ENCODE peak calls at places on chromosomes 5 and 9, in eight cellular contexts. One of them, this sample, is unnamed.
A peak's percentile ranks its signal among the peaks of the same experiment; 100 is the strongest.

GRCh38 chr5:57432876-57433275 is 49.7 kb downstream of the ACTBL2 start:
- DNase-seq in upper lobe of left lung: no peak
- DNase-seq in lower lobe of right lung: no peak
- DNase-seq in OCI-LY7: no peak
- DNase-seq in HCT116: peak; percentile 23
- DNase-seq in cardiac muscle cell: no peak
- DNase-seq in aorta: no peak
- DNase-seq in HepG2: peak; percentile 28
- DNase-seq in this sample: no peak

GRCh38 chr9:34098307-34098706 is 28.2 kb downstream of the DCAF12 start:
- DNase-seq in upper lobe of left lung: no peak
- DNase-seq in lower lobe of right lung: no peak
- DNase-seq in OCI-LY7: peak; percentile 88
- DNase-seq in HCT116: no peak
- DNase-seq in cardiac muscle cell: no peak
- DNase-seq in aorta: no peak
- DNase-seq in HepG2: no peak
- DNase-seq in this sample: no peak

GRCh38 chr9:127384016-127384730 is 12.8 kb upstream of the SLC2A8 start:
- DNase-seq in upper lobe of left lung: peak; percentile 3
- DNase-seq in lower lobe of right lung: no peak
- DNase-seq in OCI-LY7: no peak
- DNase-seq in HCT116: no peak
- DNase-seq in cardiac muscle cell: no peak
- DNase-seq in aorta: peak; percentile 63
- DNase-seq in HepG2: no peak
- DNase-seq in this sample: no peak

GRCh38 chr9:76691761-76692313 is 72.4 kb upstream of the PCA3 start:
- DNase-seq in upper lobe of left lung: no peak
- DNase-seq in lower lobe of right lung: no peak
- DNase-seq in OCI-LY7: no peak
- DNase-seq in HCT116: no peak
- DNase-seq in cardiac muscle cell: peak; percentile 23
- DNase-seq in aorta: no peak
- DNase-seq in HepG2: no peak
- DNase-seq in this sample: no peak

GRCh38 chr5:73233053-73233460 is 60.1 kb downstream of the TMEM174 start:
- DNase-seq in upper lobe of left lung: no peak
- DNase-seq in lower lobe of right lung: no peak
- DNase-seq in OCI-LY7: no peak
- DNase-seq in HCT116: no peak
- DNase-seq in cardiac muscle cell: no peak
- DNase-seq in aorta: no peak
- DNase-seq in HepG2: no peak
- DNase-seq in this sample: no peak

GRCh38 chr9:14317667-14318255 is 3.8 kb upstream of the NFIB start:
- DNase-seq in upper lobe of left lung: no peak
- DNase-seq in lower lobe of right lung: no peak
- DNase-seq in OCI-LY7: peak; percentile 62
- DNase-seq in HCT116: no peak
- DNase-seq in cardiac muscle cell: no peak
- DNase-seq in aorta: no peak
- DNase-seq in HepG2: no peak
- DNase-seq in this sample: no peak

GRCh38 chr5:135488727-135489465 is 36.7 kb upstream of the TIFAB start:
- DNase-seq in upper lobe of left lung: no peak
- DNase-seq in lower lobe of right lung: no peak
- DNase-seq in OCI-LY7: no peak
- DNase-seq in HCT116: peak; percentile 37
- DNase-seq in cardiac muscle cell: peak; percentile 79
- DNase-seq in aorta: peak; percentile 86
- DNase-seq in HepG2: peak; percentile 81
- DNase-seq in this sample: no peak

GRCh38 chr5:160161626-160162025 is 42.4 kb upstream of the PWWP2A start:
- DNase-seq in upper lobe of left lung: no peak
- DNase-seq in lower lobe of right lung: no peak
- DNase-seq in OCI-LY7: no peak
- DNase-seq in HCT116: no peak
- DNase-seq in cardiac muscle cell: no peak
- DNase-seq in aorta: no peak
- DNase-seq in HepG2: no peak
- DNase-seq in this sample: no peak

GRCh38 chr5:145936401-145937131 is at the start of gene SH3RF2:
- DNase-seq in upper lobe of left lung: peak; percentile 46
- DNase-seq in lower lobe of right lung: peak; percentile 51
- DNase-seq in OCI-LY7: no peak
- DNase-seq in HCT116: peak; percentile 85
- DNase-seq in cardiac muscle cell: peak; percentile 91
- DNase-seq in aorta: peak; percentile 85
- DNase-seq in HepG2: peak; percentile 67
- DNase-seq in this sample: peak; percentile 68

GRCh38 chr9:35835766-35836165 is 6.7 kb downstream of the TMEM8B start:
- DNase-seq in upper lobe of left lung: no peak
- DNase-seq in lower lobe of right lung: no peak
- DNase-seq in OCI-LY7: no peak
- DNase-seq in HCT116: no peak
- DNase-seq in cardiac muscle cell: no peak
- DNase-seq in aorta: no peak
- DNase-seq in HepG2: peak; percentile 48
- DNase-seq in this sample: no peak

GRCh38 chr5:173890195-173890951 is 2.2 kb downstream of the CPEB4 start:
- DNase-seq in upper lobe of left lung: peak; percentile 31
- DNase-seq in lower lobe of right lung: no peak
- DNase-seq in OCI-LY7: peak; percentile 65
- DNase-seq in HCT116: no peak
- DNase-seq in cardiac muscle cell: peak; percentile 50
- DNase-seq in aorta: no peak
- DNase-seq in HepG2: no peak
- DNase-seq in this sample: peak; percentile 48

GRCh38 chr9:126443144-126443543 is 116.5 kb downstream of the MVB12B start:
- DNase-seq in upper lobe of left lung: no peak
- DNase-seq in lower lobe of right lung: no peak
- DNase-seq in OCI-LY7: no peak
- DNase-seq in HCT116: no peak
- DNase-seq in cardiac muscle cell: no peak
- DNase-seq in aorta: no peak
- DNase-seq in HepG2: no peak
- DNase-seq in this sample: no peak

GRCh38 chr9:95044731-95045508 is 272.6 kb downstream of the FANCC start:
- DNase-seq in upper lobe of left lung: peak; percentile 47
- DNase-seq in lower lobe of right lung: peak; percentile 60
- DNase-seq in OCI-LY7: no peak
- DNase-seq in HCT116: no peak
- DNase-seq in cardiac muscle cell: peak; percentile 90
- DNase-seq in aorta: peak; percentile 80
- DNase-seq in HepG2: no peak
- DNase-seq in this sample: peak; percentile 91

GRCh38 chr5:163724305-163724704 is 218.9 kb downstream of the MAT2B start:
- DNase-seq in upper lobe of left lung: no peak
- DNase-seq in lower lobe of right lung: no peak
- DNase-seq in OCI-LY7: no peak
- DNase-seq in HCT116: no peak
- DNase-seq in cardiac muscle cell: no peak
- DNase-seq in aorta: no peak
- DNase-seq in HepG2: no peak
- DNase-seq in this sample: no peak

GRCh38 chr9:117414220-117414905 is 494 bp downstream of the ASTN2 start:
- DNase-seq in upper lobe of left lung: no peak
- DNase-seq in lower lobe of right lung: no peak
- DNase-seq in OCI-LY7: no peak
- DNase-seq in HCT116: no peak
- DNase-seq in cardiac muscle cell: peak; percentile 64
- DNase-seq in aorta: peak; percentile 81
- DNase-seq in HepG2: no peak
- DNase-seq in this sample: peak; percentile 85

GRCh38 chr5:11719888-11720481 is 184.3 kb downstream of the CTNND2 start:
- DNase-seq in upper lobe of left lung: peak; percentile 32
- DNase-seq in lower lobe of right lung: no peak
- DNase-seq in OCI-LY7: peak; percentile 69
- DNase-seq in HCT116: no peak
- DNase-seq in cardiac muscle cell: peak; percentile 77
- DNase-seq in aorta: no peak
- DNase-seq in HepG2: peak; percentile 48
- DNase-seq in this sample: peak; percentile 25

GRCh38 chr5:1182633-1183423 is 18.6 kb upstream of the SLC6A19 start:
- DNase-seq in upper lobe of left lung: no peak
- DNase-seq in lower lobe of right lung: peak; percentile 38
- DNase-seq in OCI-LY7: no peak
- DNase-seq in HCT116: no peak
- DNase-seq in cardiac muscle cell: peak; percentile 63
- DNase-seq in aorta: peak; percentile 56
- DNase-seq in HepG2: peak; percentile 89
- DNase-seq in this sample: peak; percentile 74

GRCh38 chr5:76193635-76194034 is 110.5 kb downstream of the SV2C start:
- DNase-seq in upper lobe of left lung: no peak
- DNase-seq in lower lobe of right lung: no peak
- DNase-seq in OCI-LY7: no peak
- DNase-seq in HCT116: no peak
- DNase-seq in cardiac muscle cell: no peak
- DNase-seq in aorta: no peak
- DNase-seq in HepG2: no peak
- DNase-seq in this sample: no peak

GRCh38 chr5:76196886-76197489 is 113.8 kb downstream of the SV2C start:
- DNase-seq in upper lobe of left lung: no peak
- DNase-seq in lower lobe of right lung: no peak
- DNase-seq in OCI-LY7: no peak
- DNase-seq in HCT116: no peak
- DNase-seq in cardiac muscle cell: no peak
- DNase-seq in aorta: no peak
- DNase-seq in HepG2: no peak
- DNase-seq in this sample: no peak

GRCh38 chr5:76199321-76200318 is 116.4 kb downstream of the SV2C start:
- DNase-seq in upper lobe of left lung: no peak
- DNase-seq in lower lobe of right lung: no peak
- DNase-seq in OCI-LY7: no peak
- DNase-seq in HCT116: no peak
- DNase-seq in cardiac muscle cell: no peak
- DNase-seq in aorta: no peak
- DNase-seq in HepG2: no peak
- DNase-seq in this sample: no peak

GRCh38 chr5:76196457-76196856 is 113.3 kb downstream of the SV2C start:
- DNase-seq in upper lobe of left lung: no peak
- DNase-seq in lower lobe of right lung: no peak
- DNase-seq in OCI-LY7: no peak
- DNase-seq in HCT116: no peak
- DNase-seq in cardiac muscle cell: no peak
- DNase-seq in aorta: no peak
- DNase-seq in HepG2: no peak
- DNase-seq in this sample: no peak

GRCh38 chr5:76197726-76198125 is 114.5 kb downstream of the SV2C start:
- DNase-seq in upper lobe of left lung: no peak
- DNase-seq in lower lobe of right lung: no peak
- DNase-seq in OCI-LY7: no peak
- DNase-seq in HCT116: no peak
- DNase-seq in cardiac muscle cell: no peak
- DNase-seq in aorta: no peak
- DNase-seq in HepG2: no peak
- DNase-seq in this sample: no peak
- H3K4me3 ChIP-seq in upper lobe of left lung: no peak overlapping the region
- H3K4me3 ChIP-seq in lower lobe of right lung: no peak overlapping the region
- H3K4me3 ChIP-seq in OCI-LY7: no peak overlapping the region
- H3K4me3 ChIP-seq in HCT116: no peak overlapping the region
- H3K4me3 ChIP-seq in cardiac muscle cell: no peak overlapping the region
- H3K4me3 ChIP-seq in aorta: no peak overlapping the region
- H3K4me3 ChIP-seq in HepG2: no peak overlapping the region
- H3K4me3 ChIP-seq in this sample: no peak overlapping the region

GRCh38 chr5:36232533-36232932 is 9.2 kb downstream of the NADK2 start:
- DNase-seq in upper lobe of left lung: no peak
- DNase-seq in lower lobe of right lung: no peak
- DNase-seq in OCI-LY7: no peak
- DNase-seq in HCT116: no peak
- DNase-seq in cardiac muscle cell: no peak
- DNase-seq in aorta: no peak
- DNase-seq in HepG2: no peak
- DNase-seq in this sample: no peak

GRCh38 chr5:36230151-36230788 is 11.5 kb downstream of the NADK2 start:
- DNase-seq in upper lobe of left lung: no peak
- DNase-seq in lower lobe of right lung: no peak
- DNase-seq in OCI-LY7: no peak
- DNase-seq in HCT116: no peak
- DNase-seq in cardiac muscle cell: no peak
- DNase-seq in aorta: no peak
- DNase-seq in HepG2: no peak
- DNase-seq in this sample: no peak

GRCh38 chr5:36228505-36228904 is 13.2 kb downstream of the NADK2 start:
- DNase-seq in upper lobe of left lung: no peak
- DNase-seq in lower lobe of right lung: no peak
- DNase-seq in OCI-LY7: no peak
- DNase-seq in HCT116: no peak
- DNase-seq in cardiac muscle cell: no peak
- DNase-seq in aorta: peak; percentile 53
- DNase-seq in HepG2: no peak
- DNase-seq in this sample: no peak

GRCh38 chr5:36222620-36223019 is 19.1 kb downstream of the NADK2 start:
- DNase-seq in upper lobe of left lung: no peak
- DNase-seq in lower lobe of right lung: no peak
- DNase-seq in OCI-LY7: no peak
- DNase-seq in HCT116: no peak
- DNase-seq in cardiac muscle cell: no peak
- DNase-seq in aorta: no peak
- DNase-seq in HepG2: no peak
- DNase-seq in this sample: no peak

GRCh38 chr5:36227046-36227445 is 14.7 kb downstream of the NADK2 start:
- DNase-seq in upper lobe of left lung: no peak
- DNase-seq in lower lobe of right lung: no peak
- DNase-seq in OCI-LY7: no peak
- DNase-seq in HCT116: no peak
- DNase-seq in cardiac muscle cell: no peak
- DNase-seq in aorta: no peak
- DNase-seq in HepG2: no peak
- DNase-seq in this sample: no peak
- H3K27ac ChIP-seq in upper lobe of left lung: no peak overlapping the region
- H3K27ac ChIP-seq in lower lobe of right lung: no peak overlapping the region
- H3K27ac ChIP-seq in OCI-LY7: no peak overlapping the region
- H3K27ac ChIP-seq in HCT116: no peak overlapping the region
- H3K27ac ChIP-seq in cardiac muscle cell: no peak overlapping the region
- H3K27ac ChIP-seq in aorta: no peak overlapping the region
- H3K27ac ChIP-seq in HepG2: no peak overlapping the region
- H3K27ac ChIP-seq in this sample: no peak overlapping the region

GRCh38 chr9:250039-250438 is 35.4 kb downstream of the DOCK8 start:
- DNase-seq in upper lobe of left lung: no peak
- DNase-seq in lower lobe of right lung: no peak
- DNase-seq in OCI-LY7: no peak
- DNase-seq in HCT116: no peak
- DNase-seq in cardiac muscle cell: no peak
- DNase-seq in aorta: no peak
- DNase-seq in HepG2: no peak
- DNase-seq in this sample: no peak
- H3K9me3 ChIP-seq in upper lobe of left lung: no peaks in the 10 kb centered on the region
- H3K9me3 ChIP-seq in lower lobe of right lung: no peaks in the 10 kb centered on the region
- H3K9me3 ChIP-seq in OCI-LY7: no peaks in the 10 kb centered on the region
- H3K9me3 ChIP-seq in HCT116: no peaks in the 10 kb centered on the region
- H3K9me3 ChIP-seq in cardiac muscle cell: no peaks in the 10 kb centered on the region
- H3K9me3 ChIP-seq in aorta: peaks cover 2% of the 10 kb centered on the region
- H3K9me3 ChIP-seq in HepG2: no peaks in the 10 kb centered on the region
- H3K9me3 ChIP-seq in this sample: no peaks in the 10 kb centered on the region

DNA sequence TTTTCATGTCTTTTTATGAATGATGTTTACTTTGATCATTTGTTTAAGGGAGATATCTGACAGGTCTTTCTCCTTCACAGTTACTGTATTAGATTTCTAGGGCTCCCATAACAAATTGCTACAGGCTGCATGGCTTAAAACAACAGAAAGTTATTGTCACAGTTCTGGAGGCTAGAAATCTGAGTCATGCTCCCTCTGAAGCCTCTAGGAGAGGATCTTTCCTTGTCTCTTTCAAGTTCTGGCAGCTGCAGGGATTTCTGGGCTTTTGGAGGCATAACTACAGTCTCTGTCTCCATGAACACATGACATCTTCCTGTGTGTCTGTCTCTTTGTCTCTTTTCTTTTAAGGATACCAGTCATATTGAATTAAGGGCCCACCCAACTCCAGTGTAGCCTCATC is 557.3 kb upstream of the SEMA6A start:
- DNase-seq in upper lobe of left lung: no peak
- DNase-seq in lower lobe of right lung: no peak
- DNase-seq in OCI-LY7: no peak
- DNase-seq in HCT116: no peak
- DNase-seq in cardiac muscle cell: no peak
- DNase-seq in aorta: no peak
- DNase-seq in HepG2: no peak
- DNase-seq in this sample: no peak
- H3K4me3 ChIP-seq in upper lobe of left lung: no peak overlapping the region
- H3K4me3 ChIP-seq in lower lobe of right lung: no peak overlapping the region
- H3K4me3 ChIP-seq in OCI-LY7: no peak overlapping the region
- H3K4me3 ChIP-seq in HCT116: no peak overlapping the region
- H3K4me3 ChIP-seq in cardiac muscle cell: no peak overlapping the region
- H3K4me3 ChIP-seq in aorta: no peak overlapping the region
- H3K4me3 ChIP-seq in HepG2: no peak overlapping the region
- H3K4me3 ChIP-seq in this sample: no peak overlapping the region